ENCODE peak calls at places on chromosomes 11 and 22, in eight cellular contexts. P, X, U, H, I, K, R and T are unnamed samples.
A peak's percentile ranks its signal among the peaks of the same experiment; 100 is the strongest.

GRCh38 chr22:43945632-43946390 is 9.4 kb upstream of the SAMM50 start:
- DNase-seq in P (peak; percentile 70), X (peak; percentile 33), U (no peak), H (peak; percentile 60), I (peak; percentile 73), K (peak; percentile 71), R (peak; percentile 85), T (peak; percentile 67)

GRCh38 chr11:128603003-128603715 is 15.8 kb upstream of the ETS1 start:
- DNase-seq in P (no peak), X (no peak), U (no peak), H (no peak), I (no peak), K (no peak), R (no peak), T (no peak)

GRCh38 chr22:37379085-37379484 is 48.2 kb downstream of the ELFN2 start:
- DNase-seq in P (no peak), X (no peak), U (no peak), H (no peak), I (no peak), K (no peak), R (no peak), T (no peak)

GRCh38 chr11:107331728-107332127 is 125.9 kb downstream of the CWF19L2 start:
- DNase-seq in P (no peak), X (no peak), U (no peak), H (no peak), I (no peak), K (no peak), R (no peak), T (no peak)

GRCh38 chr11:11179239-11179638 is 173.8 kb downstream of the CSNK2A3 start:
- DNase-seq in P (no peak), X (no peak), U (no peak), H (no peak), I (no peak), K (no peak), R (no peak), T (no peak)

GRCh38 chr11:119470316-119471266 is 47.6 kb upstream of the THY1 start:
- DNase-seq in P (no peak), X (no peak), U (peak; percentile 64), H (no peak), I (no peak), K (no peak), R (no peak), T (no peak)

GRCh38 chr11:65426839-65427690 is 4.5 kb downstream of the NEAT1 start:
- DNase-seq in P (peak; percentile 65), X (peak; percentile 61), U (peak; percentile 71), H (no peak), I (no peak), K (peak; percentile 36), R (peak; percentile 76), T (peak; percentile 75)

GRCh38 chr11:65210361-65210731 is 28.6 kb downstream of the CAPN1 start:
- DNase-seq in P (no peak), X (no peak), U (no peak), H (no peak), I (no peak), K (no peak), R (no peak), T (peak; percentile 23)

GRCh38 chr22:49255741-49256318 is 571.8 kb downstream of the BRD1 start:
- DNase-seq in P (no peak), X (no peak), U (no peak), H (no peak), I (no peak), K (no peak), R (no peak), T (peak; percentile 15)

GRCh38 chr11:67373916-67374570 is 645 bp upstream of the CLCF1 start:
- DNase-seq in P (peak; percentile 81), X (peak; percentile 68), U (no peak), H (peak; percentile 82), I (peak; percentile 86), K (peak; percentile 72), R (peak; percentile 92), T (peak; percentile 76)

GRCh38 chr11:13857828-13858227 is 104.7 kb upstream of the SPON1 start:
- DNase-seq in P (no peak), X (no peak), U (no peak), H (no peak), I (no peak), K (no peak), R (no peak), T (no peak)

GRCh38 chr22:38925571-38926041 is 31.8 kb upstream of the APOBEC3A start:
- DNase-seq in P (no peak), X (no peak), U (no peak), H (no peak), I (no peak), K (no peak), R (no peak), T (no peak)
- TF ChIP-seq POLR2A in P (no peak), X (no peak), U (no peak), H (no peak), I (no peak), K (no peak), R (no peak), T (no peak)

GRCh38 chr22:34476762-34477161 is 556.5 kb upstream of the LARGE1 start:
- DNase-seq in P (no peak), X (no peak), U (no peak), H (no peak), I (no peak), K (no peak), R (no peak), T (no peak)

GRCh38 chr22:34475886-34476285 is 555.6 kb upstream of the LARGE1 start:
- DNase-seq in P (no peak), X (no peak), U (no peak), H (no peak), I (no peak), K (no peak), R (no peak), T (no peak)

GRCh38 chr22:34481090-34481489 is 560.8 kb upstream of the LARGE1 start:
- DNase-seq in P (no peak), X (no peak), U (no peak), H (no peak), I (no peak), K (no peak), R (no peak), T (no peak)
- H3K4me1 ChIP-seq in P (no peaks in the 10 kb centered on the region), X (no peaks in the 10 kb centered on the region), U (no peaks in the 10 kb centered on the region), H (no peaks in the 10 kb centered on the region), I (no peaks in the 10 kb centered on the region), K (no peaks in the 10 kb centered on the region), R (no peaks in the 10 kb centered on the region), T (no peaks in the 10 kb centered on the region)

GRCh38 chr11:70761906-70762196 is 363.5 kb downstream of the CTTN start:
- DNase-seq in P (no peak), X (no peak), U (no peak), H (no peak), I (no peak), K (no peak), R (no peak), T (no peak)

GRCh38 chr11:70759846-70760245 is 361.5 kb downstream of the CTTN start:
- DNase-seq in P (no peak), X (no peak), U (no peak), H (no peak), I (no peak), K (no peak), R (peak; percentile 27), T (no peak)

GRCh38 chr11:70762810-70763209 is 364.5 kb downstream of the CTTN start:
- DNase-seq in P (no peak), X (no peak), U (no peak), H (no peak), I (no peak), K (no peak), R (peak; percentile 41), T (no peak)

GRCh38 chr11:70760416-70761020 is 362.2 kb downstream of the CTTN start:
- DNase-seq in P (no peak), X (no peak), U (no peak), H (no peak), I (peak; percentile 38), K (no peak), R (peak; percentile 51), T (no peak)

GRCh38 chr11:70761094-70761905 is 363.0 kb downstream of the CTTN start:
- DNase-seq in P (no peak), X (no peak), U (no peak), H (no peak), I (no peak), K (peak; percentile 43), R (peak; percentile 51), T (no peak)
- TF ChIP-seq CTCF in P (no peak), X (no peak), U (no peak), H (no peak), I (no peak), K (peak; percentile 30), R (no peak), T (no peak)

GRCh38 chr11:18634140-18635032 is at the start of gene SPTY2D1:
- DNase-seq in P (peak; percentile 100), X (peak; percentile 100), U (peak; percentile 100), H (peak; percentile 99), I (peak; percentile 99), K (peak; percentile 94), R (peak; percentile 100), T (peak; percentile 100)
- TF ChIP-seq POLR2A in P (peak; percentile 88), X (peak; percentile 89), U (peak; percentile 80), H (peak; percentile 94), I (peak; percentile 4), K (peak; percentile 97), R (peak; percentile 62), T (peak; percentile 63)

GRCh38 chr22:46617250-46618103 is 2.7 kb upstream of the GRAMD4 start:
- DNase-seq in P (no peak), X (no peak), U (no peak), H (no peak), I (peak; percentile 59), K (no peak), R (no peak), T (no peak)
- H3K4me1 ChIP-seq in P (peaks cover 17% of the 10 kb centered on the region), X (peaks cover 36% of the 10 kb centered on the region), U (peaks cover 69% of the 10 kb centered on the region), H (peaks cover 55% of the 10 kb centered on the region), I (peaks cover 67% of the 10 kb centered on the region), K (peaks cover 2% of the 10 kb centered on the region), R (peaks cover 51% of the 10 kb centered on the region), T (peaks cover 72% of the 10 kb centered on the region)